ENCODE peak calls at places on chromosome 19, in eight cellular contexts. One of them, this sample, is unnamed.

GRCh38 chr19:29543381-29543780 is 17.6 kb downstream of the VSTM2B start:
- DNase-seq in SK-N-SH: no peak
- DNase-seq in GM23248: no peak
- DNase-seq in MM.1S: no peak
- DNase-seq in OCI-LY7: no peak
- DNase-seq in hepatocyte: no peak
- DNase-seq in PC-3: no peak
- DNase-seq in GM23338: no peak
- DNase-seq in this sample: no peak

GRCh38 chr19:2255982-2256685 is at the start of gene JSRP1:
- DNase-seq in PC-3: no peak
- DNase-seq in MM.1S: peak
- DNase-seq in SK-N-SH: peak
- DNase-seq in GM23338: peak
- DNase-seq in OCI-LY7: peak
- DNase-seq in hepatocyte: no peak
- DNase-seq in GM23248: no peak
- DNase-seq in this sample: no peak

GRCh38 chr19:29562299-29563297 is 36.8 kb downstream of the VSTM2B start:
- DNase-seq in GM23248: no peak
- DNase-seq in OCI-LY7: no peak
- DNase-seq in hepatocyte: no peak
- DNase-seq in PC-3: no peak
- DNase-seq in SK-N-SH: no peak
- DNase-seq in MM.1S: no peak
- DNase-seq in GM23338: no peak
- DNase-seq in this sample: no peak

GRCh38 chr19:30877591-30878230 is 471.5 kb downstream of the TSHZ3 start:
- DNase-seq in SK-N-SH: no peak
- DNase-seq in PC-3: no peak
- DNase-seq in MM.1S: no peak
- DNase-seq in GM23338: no peak
- DNase-seq in OCI-LY7: no peak
- DNase-seq in hepatocyte: no peak
- DNase-seq in GM23248: no peak
- DNase-seq in this sample: no peak

GRCh38 chr19:48230555-48231129 is 25.1 kb downstream of the CARD8 start:
- DNase-seq in SK-N-SH: no peak
- DNase-seq in PC-3: no peak
- DNase-seq in GM23338: no peak
- DNase-seq in GM23248: no peak
- DNase-seq in hepatocyte: no peak
- DNase-seq in OCI-LY7: no peak
- DNase-seq in MM.1S: no peak
- DNase-seq in this sample: no peak

GRCh38 chr19:871446-872265 is 12.2 kb downstream of the CFD start:
- DNase-seq in SK-N-SH: peak
- DNase-seq in MM.1S: no peak
- DNase-seq in GM23248: no peak
- DNase-seq in hepatocyte: no peak
- DNase-seq in GM23338: peak
- DNase-seq in PC-3: no peak
- DNase-seq in OCI-LY7: no peak
- DNase-seq in this sample: peak

GRCh38 chr19:9673912-9674668 is 810 bp downstream of the ZNF562 start:
- DNase-seq in PC-3: peak
- DNase-seq in hepatocyte: no peak
- DNase-seq in MM.1S: no peak
- DNase-seq in GM23338: peak
- DNase-seq in OCI-LY7: peak
- DNase-seq in SK-N-SH: no peak
- DNase-seq in GM23248: peak
- DNase-seq in this sample: no peak

GRCh38 chr19:35093941-35094647 is 21.5 kb upstream of the FXYD3 start:
- DNase-seq in PC-3: no peak
- DNase-seq in GM23338: no peak
- DNase-seq in hepatocyte: no peak
- DNase-seq in SK-N-SH: peak
- DNase-seq in MM.1S: no peak
- DNase-seq in GM23248: no peak
- DNase-seq in OCI-LY7: no peak
- DNase-seq in this sample: no peak

GRCh38 chr19:49688531-49689132 is 762 bp upstream of the ADM5 start:
- DNase-seq in GM23338: peak
- DNase-seq in MM.1S: no peak
- DNase-seq in GM23248: no peak
- DNase-seq in PC-3: no peak
- DNase-seq in OCI-LY7: no peak
- DNase-seq in hepatocyte: no peak
- DNase-seq in SK-N-SH: no peak
- DNase-seq in this sample: no peak

GRCh38 chr19:48330012-48330681 is 4.8 kb downstream of the EMP3 start:
- DNase-seq in PC-3: no peak
- DNase-seq in SK-N-SH: peak
- DNase-seq in GM23338: peak
- DNase-seq in GM23248: no peak
- DNase-seq in hepatocyte: peak
- DNase-seq in MM.1S: peak
- DNase-seq in OCI-LY7: peak
- DNase-seq in this sample: peak

GRCh38 chr19:49987159-49987698 is 26.3 kb upstream of the SIGLEC11 start:
- DNase-seq in SK-N-SH: no peak
- DNase-seq in MM.1S: peak
- DNase-seq in GM23248: peak
- DNase-seq in hepatocyte: peak
- DNase-seq in OCI-LY7: peak
- DNase-seq in GM23338: peak
- DNase-seq in PC-3: peak
- DNase-seq in this sample: peak

GRCh38 chr19:41666075-41666474 is 22.0 kb downstream of the CEACAM7 start:
- DNase-seq in GM23338: no peak
- DNase-seq in SK-N-SH: no peak
- DNase-seq in OCI-LY7: no peak
- DNase-seq in PC-3: no peak
- DNase-seq in MM.1S: no peak
- DNase-seq in hepatocyte: no peak
- DNase-seq in GM23248: no peak
- DNase-seq in this sample: no peak

GRCh38 chr19:19493841-19494546 is 21.4 kb downstream of the TSSK6 start:
- DNase-seq in PC-3: no peak
- DNase-seq in GM23248: peak
- DNase-seq in SK-N-SH: no peak
- DNase-seq in GM23338: no peak
- DNase-seq in hepatocyte: no peak
- DNase-seq in MM.1S: no peak
- DNase-seq in OCI-LY7: no peak
- DNase-seq in this sample: no peak

GRCh38 chr19:33631628-33631995 is 9.9 kb downstream of the CHST8 start:
- DNase-seq in hepatocyte: no peak
- DNase-seq in GM23248: no peak
- DNase-seq in SK-N-SH: no peak
- DNase-seq in MM.1S: no peak
- DNase-seq in PC-3: no peak
- DNase-seq in GM23338: no peak
- DNase-seq in OCI-LY7: no peak
- DNase-seq in this sample: no peak

GRCh38 chr19:9808855-9809646 is 9.8 kb downstream of the FBXL12 start:
- DNase-seq in hepatocyte: no peak
- DNase-seq in PC-3: no peak
- DNase-seq in GM23338: no peak
- DNase-seq in OCI-LY7: no peak
- DNase-seq in SK-N-SH: no peak
- DNase-seq in GM23248: no peak
- DNase-seq in MM.1S: peak
- DNase-seq in this sample: no peak

GRCh38 chr19:7397687-7398086 is 49.0 kb downstream of the ARHGEF18 start:
- DNase-seq in GM23248: peak
- DNase-seq in MM.1S: no peak
- DNase-seq in GM23338: no peak
- DNase-seq in SK-N-SH: no peak
- DNase-seq in hepatocyte: no peak
- DNase-seq in OCI-LY7: no peak
- DNase-seq in PC-3: peak
- DNase-seq in this sample: no peak

GRCh38 chr19:40411958-40412499 is 1.1 kb downstream of the PRX start:
- DNase-seq in GM23248: no peak
- DNase-seq in OCI-LY7: no peak
- DNase-seq in SK-N-SH: peak
- DNase-seq in hepatocyte: no peak
- DNase-seq in MM.1S: no peak
- DNase-seq in PC-3: no peak
- DNase-seq in GM23338: no peak
- DNase-seq in this sample: no peak

GRCh38 chr19:30178721-30179402 is 193.3 kb upstream of the ZNF536 start:
- DNase-seq in OCI-LY7: no peak
- DNase-seq in PC-3: no peak
- DNase-seq in GM23248: no peak
- DNase-seq in MM.1S: no peak
- DNase-seq in SK-N-SH: no peak
- DNase-seq in GM23338: peak
- DNase-seq in hepatocyte: no peak
- DNase-seq in this sample: no peak

GRCh38 chr19:52823676-52824075 is 2.2 kb upstream of the ZNF28 start:
- DNase-seq in hepatocyte: no peak
- DNase-seq in OCI-LY7: no peak
- DNase-seq in PC-3: no peak
- DNase-seq in GM23248: no peak
- DNase-seq in MM.1S: no peak
- DNase-seq in GM23338: no peak
- DNase-seq in SK-N-SH: no peak
- DNase-seq in this sample: no peak

GRCh38 chr19:49556412-49557398 is 23.7 kb downstream of the NOSIP start:
- DNase-seq in PC-3: no peak
- DNase-seq in OCI-LY7: no peak
- DNase-seq in GM23248: no peak
- DNase-seq in hepatocyte: no peak
- DNase-seq in MM.1S: no peak
- DNase-seq in SK-N-SH: no peak
- DNase-seq in GM23338: peak
- DNase-seq in this sample: peak

GRCh38 chr19:34856052-34856451 is 70.7 kb upstream of the ZNF30 start:
- DNase-seq in MM.1S: no peak
- DNase-seq in GM23338: no peak
- DNase-seq in GM23248: no peak
- DNase-seq in PC-3: no peak
- DNase-seq in hepatocyte: no peak
- DNase-seq in OCI-LY7: no peak
- DNase-seq in SK-N-SH: no peak
- DNase-seq in this sample: no peak

GRCh38 chr19:40192758-40193586 is 1.7 kb downstream of the MAP3K10 start:
- DNase-seq in SK-N-SH: no peak
- DNase-seq in GM23248: peak
- DNase-seq in hepatocyte: no peak
- DNase-seq in OCI-LY7: no peak
- DNase-seq in MM.1S: no peak
- DNase-seq in GM23338: peak
- DNase-seq in PC-3: no peak
- DNase-seq in this sample: no peak

GRCh38 chr19:33264881-33265445 is 37.4 kb downstream of the CEBPA start:
- DNase-seq in SK-N-SH: no peak
- DNase-seq in PC-3: no peak
- DNase-seq in OCI-LY7: no peak
- DNase-seq in hepatocyte: no peak
- DNase-seq in GM23338: no peak
- DNase-seq in MM.1S: no peak
- DNase-seq in GM23248: no peak
- DNase-seq in this sample: no peak

GRCh38 chr19:29525901-29526729 is at the start of gene VSTM2B:
- DNase-seq in GM23248: no peak
- DNase-seq in GM23338: peak
- DNase-seq in SK-N-SH: peak
- DNase-seq in hepatocyte: no peak
- DNase-seq in OCI-LY7: no peak
- DNase-seq in MM.1S: no peak
- DNase-seq in PC-3: no peak
- DNase-seq in this sample: peak

GRCh38 chr19:5081441-5082161 is 112.7 kb downstream of the KDM4B start:
- DNase-seq in OCI-LY7: no peak
- DNase-seq in GM23248: peak
- DNase-seq in hepatocyte: no peak
- DNase-seq in GM23338: no peak
- DNase-seq in PC-3: no peak
- DNase-seq in SK-N-SH: no peak
- DNase-seq in MM.1S: no peak
- DNase-seq in this sample: no peak
- TF ChIP-seq EZH2phosphoT487 in OCI-LY7: no peak
- TF ChIP-seq EZH2phosphoT487 in GM23248: no peak
- TF ChIP-seq EZH2phosphoT487 in hepatocyte: no peak
- TF ChIP-seq EZH2phosphoT487 in GM23338: no peak
- TF ChIP-seq EZH2phosphoT487 in PC-3: no peak
- TF ChIP-seq EZH2phosphoT487 in SK-N-SH: no peak
- TF ChIP-seq EZH2phosphoT487 in MM.1S: no peak
- TF ChIP-seq EZH2phosphoT487 in this sample: no peak

GRCh38 chr19:16293133-16294085 is 31.2 kb upstream of the KLF2 start:
- DNase-seq in hepatocyte: peak
- DNase-seq in SK-N-SH: no peak
- DNase-seq in MM.1S: no peak
- DNase-seq in OCI-LY7: no peak
- DNase-seq in GM23248: peak
- DNase-seq in PC-3: peak
- DNase-seq in GM23338: no peak
- DNase-seq in this sample: no peak
- TF ChIP-seq EZH2phosphoT487 in hepatocyte: no peak
- TF ChIP-seq EZH2phosphoT487 in SK-N-SH: no peak
- TF ChIP-seq EZH2phosphoT487 in MM.1S: no peak
- TF ChIP-seq EZH2phosphoT487 in OCI-LY7: no peak
- TF ChIP-seq EZH2phosphoT487 in GM23248: no peak
- TF ChIP-seq EZH2phosphoT487 in PC-3: no peak
- TF ChIP-seq EZH2phosphoT487 in GM23338: no peak
- TF ChIP-seq EZH2phosphoT487 in this sample: no peak

DNA sequence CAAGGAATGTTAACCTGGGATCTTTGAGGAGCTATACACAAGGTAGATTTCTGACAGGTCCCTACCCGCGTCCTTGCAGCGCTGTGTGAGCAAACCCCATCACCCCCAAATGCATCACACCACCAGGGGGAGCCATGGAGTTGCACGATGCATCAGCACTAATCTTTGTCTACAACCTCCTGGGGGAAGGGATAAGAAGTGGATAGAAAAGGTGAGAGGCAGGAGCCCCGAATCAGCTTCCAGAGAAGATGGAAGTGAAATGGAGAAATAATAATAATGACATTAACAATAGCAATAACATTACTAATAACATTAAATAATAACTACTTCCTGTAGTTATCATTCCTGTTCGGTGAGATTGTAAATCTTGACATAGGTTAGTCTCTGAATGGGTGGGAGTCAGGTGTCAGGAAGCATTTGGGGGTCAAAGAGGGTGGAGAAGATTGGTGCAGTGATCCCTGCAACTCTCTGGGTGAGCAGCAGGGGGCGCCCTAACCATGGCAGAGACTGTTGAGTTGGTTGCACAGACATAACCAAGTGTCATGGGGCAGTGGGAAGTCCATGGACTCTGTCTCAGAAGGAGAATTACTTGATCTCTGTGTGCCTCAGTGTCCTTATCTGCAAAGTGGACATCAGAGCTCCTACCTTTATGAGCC is 16.5 kb downstream of the SIGLEC7 start:
- DNase-seq in OCI-LY7: peak
- DNase-seq in GM23338: peak
- DNase-seq in SK-N-SH: peak
- DNase-seq in PC-3: peak
- DNase-seq in MM.1S: peak
- DNase-seq in hepatocyte: peak
- DNase-seq in GM23248: peak
- DNase-seq in this sample: peak
- TF ChIP-seq EZH2phosphoT487 in OCI-LY7: no peak
- TF ChIP-seq EZH2phosphoT487 in GM23338: no peak
- TF ChIP-seq EZH2phosphoT487 in SK-N-SH: no peak
- TF ChIP-seq EZH2phosphoT487 in PC-3: no peak
- TF ChIP-seq EZH2phosphoT487 in MM.1S: no peak
- TF ChIP-seq EZH2phosphoT487 in hepatocyte: no peak
- TF ChIP-seq EZH2phosphoT487 in GM23248: no peak
- TF ChIP-seq EZH2phosphoT487 in this sample: no peak

GRCh38 chr19:54517483-54517882 is 14.9 kb downstream of the LAIR2 start:
- DNase-seq in hepatocyte: peak
- DNase-seq in OCI-LY7: peak
- DNase-seq in GM23248: peak
- DNase-seq in SK-N-SH: no peak
- DNase-seq in PC-3: peak
- DNase-seq in MM.1S: peak
- DNase-seq in GM23338: peak
- DNase-seq in this sample: peak
- TF ChIP-seq EZH2phosphoT487 in hepatocyte: no peak
- TF ChIP-seq EZH2phosphoT487 in OCI-LY7: no peak
- TF ChIP-seq EZH2phosphoT487 in GM23248: no peak
- TF ChIP-seq EZH2phosphoT487 in SK-N-SH: no peak
- TF ChIP-seq EZH2phosphoT487 in PC-3: no peak
- TF ChIP-seq EZH2phosphoT487 in MM.1S: no peak
- TF ChIP-seq EZH2phosphoT487 in GM23338: no peak
- TF ChIP-seq EZH2phosphoT487 in this sample: no peak